ENCODE peak calls at places on chromosomes 11 and 22, in five cellular contexts. One of them, this sample, is unnamed.

GRCh38 chr22:27597703-27598444 is 203.7 kb downstream of the MN1 start:
- DNase-seq in DMS153: no peak
- DNase-seq in EL: peak; percentile 43
- DNase-seq in AG09319: no peak
- DNase-seq in ecto neural progenitor cell: no peak
- DNase-seq in this sample: no peak

GRCh38 chr11:4161305-4161704 is 66.7 kb downstream of the RRM1 start:
- DNase-seq in DMS153: no peak
- DNase-seq in EL: no peak
- DNase-seq in AG09319: no peak
- DNase-seq in ecto neural progenitor cell: no peak
- DNase-seq in this sample: no peak

GRCh38 chr22:39144101-39144815 is 8.2 kb downstream of the CBX7 start:
- DNase-seq in DMS153: no peak
- DNase-seq in EL: peak; percentile 59
- DNase-seq in AG09319: no peak
- DNase-seq in ecto neural progenitor cell: peak; percentile 47
- DNase-seq in this sample: no peak

GRCh38 chr11:125941606-125942275 is 4.1 kb upstream of the VSIG10L2 start:
- DNase-seq in DMS153: peak; percentile 83
- DNase-seq in EL: peak; percentile 13
- DNase-seq in AG09319: no peak
- DNase-seq in ecto neural progenitor cell: peak; percentile 74
- DNase-seq in this sample: no peak

GRCh38 chr11:64759722-64760719 is at the start of gene PYGM:
- DNase-seq in DMS153: no peak
- DNase-seq in EL: no peak
- DNase-seq in AG09319: no peak
- DNase-seq in ecto neural progenitor cell: peak; percentile 88
- DNase-seq in this sample: no peak

GRCh38 chr11:123519055-123519796 is 89.2 kb downstream of the GRAMD1B start:
- DNase-seq in DMS153: no peak
- DNase-seq in EL: peak; percentile 58
- DNase-seq in AG09319: no peak
- DNase-seq in ecto neural progenitor cell: no peak
- DNase-seq in this sample: no peak

GRCh38 chr11:47192111-47192510 is 5.9 kb upstream of the PACSIN3 start:
- DNase-seq in DMS153: no peak
- DNase-seq in EL: peak; percentile 33
- DNase-seq in AG09319: no peak
- DNase-seq in ecto neural progenitor cell: no peak
- DNase-seq in this sample: no peak

GRCh38 chr22:26322179-26322905 is 106.7 kb upstream of the ASPHD2 start:
- DNase-seq in DMS153: no peak
- DNase-seq in EL: peak; percentile 100
- DNase-seq in AG09319: peak; percentile 87
- DNase-seq in ecto neural progenitor cell: no peak
- DNase-seq in this sample: peak; percentile 99

GRCh38 chr11:74725701-74726100 is 5.5 kb downstream of the CHRDL2 start:
- DNase-seq in DMS153: no peak
- DNase-seq in EL: no peak
- DNase-seq in AG09319: no peak
- DNase-seq in ecto neural progenitor cell: no peak
- DNase-seq in this sample: no peak

GRCh38 chr11:88414385-88414861 is 76.9 kb upstream of the CTSC start:
- DNase-seq in DMS153: peak; percentile 40
- DNase-seq in EL: peak; percentile 45
- DNase-seq in AG09319: no peak
- DNase-seq in ecto neural progenitor cell: no peak
- DNase-seq in this sample: no peak

GRCh38 chr11:130220311-130221030 is 60.9 kb downstream of the ST14 start:
- DNase-seq in DMS153: no peak
- DNase-seq in EL: no peak
- DNase-seq in AG09319: no peak
- DNase-seq in ecto neural progenitor cell: no peak
- DNase-seq in this sample: no peak

GRCh38 chr22:32413715-32414114 is 1.7 kb upstream of the RTCB start:
- DNase-seq in DMS153: no peak
- DNase-seq in EL: peak; percentile 21
- DNase-seq in AG09319: no peak
- DNase-seq in ecto neural progenitor cell: no peak
- DNase-seq in this sample: no peak